ENCODE peak calls at places on chromosomes 1 and 21, in six cellular contexts. One of them, this sample, is unnamed.

GRCh38 chr1:232335751-232336274 is 294.1 kb downstream of the SIPA1L2 start:
- DNase-seq in H1: no peak
- DNase-seq in GM12878: no peak
- DNase-seq in HepG2: no peak
- DNase-seq in K562: no peak
- DNase-seq in GM12892: no peak
- DNase-seq in this sample: no peak

GRCh38 chr21:41280115-41280919 is 36.3 kb upstream of the FAM3B start:
- DNase-seq in GM12878: no peak
- DNase-seq in GM12892: no peak
- DNase-seq in H1: no peak
- DNase-seq in HepG2: no peak
- DNase-seq in K562: no peak
- DNase-seq in this sample: no peak

GRCh38 chr1:10795305-10796021 is 983 bp downstream of the CASZ1 start:
- DNase-seq in HepG2: no peak
- DNase-seq in GM12878: no peak
- DNase-seq in K562: no peak
- DNase-seq in H1: no peak
- DNase-seq in GM12892: no peak
- DNase-seq in this sample: no peak

GRCh38 chr1:111541721-111542120 is 38.3 kb upstream of the ADORA3 start:
- DNase-seq in H1: no peak
- DNase-seq in HepG2: peak
- DNase-seq in K562: no peak
- DNase-seq in GM12878: no peak
- DNase-seq in GM12892: no peak
- DNase-seq in this sample: no peak

GRCh38 chr1:160675641-160676410 is 29.0 kb upstream of the SLAMF1 start:
- DNase-seq in GM12878: peak
- DNase-seq in HepG2: peak
- DNase-seq in K562: peak
- DNase-seq in H1: peak
- DNase-seq in GM12892: peak
- DNase-seq in this sample: no peak

GRCh38 chr1:221521686-221522085 is 220.2 kb downstream of the DUSP10 start:
- DNase-seq in GM12878: no peak
- DNase-seq in H1: no peak
- DNase-seq in K562: no peak
- DNase-seq in GM12892: no peak
- DNase-seq in HepG2: no peak
- DNase-seq in this sample: no peak

GRCh38 chr1:94713472-94714141 is 106.5 kb upstream of the SLC44A3 start:
- DNase-seq in GM12878: no peak
- DNase-seq in HepG2: peak
- DNase-seq in GM12892: no peak
- DNase-seq in K562: no peak
- DNase-seq in H1: peak
- DNase-seq in this sample: peak

GRCh38 chr1:245060684-245061374 is 94.0 kb upstream of the KIF26B start:
- DNase-seq in GM12878: no peak
- DNase-seq in H1: no peak
- DNase-seq in K562: no peak
- DNase-seq in GM12892: no peak
- DNase-seq in HepG2: peak
- DNase-seq in this sample: no peak

GRCh38 chr1:198528376-198528775 is 12.1 kb downstream of the ATP6V1G3 start:
- DNase-seq in K562: no peak
- DNase-seq in GM12878: no peak
- DNase-seq in HepG2: no peak
- DNase-seq in GM12892: no peak
- DNase-seq in H1: no peak
- DNase-seq in this sample: no peak

GRCh38 chr21:33510826-33511225 is 19.3 kb upstream of the DNAJC28 start:
- DNase-seq in GM12892: no peak
- DNase-seq in GM12878: no peak
- DNase-seq in HepG2: no peak
- DNase-seq in K562: peak
- DNase-seq in H1: no peak
- DNase-seq in this sample: no peak

GRCh38 chr1:55823521-55824296 is 608.5 kb upstream of the USP24 start:
- DNase-seq in GM12878: no peak
- DNase-seq in HepG2: no peak
- DNase-seq in H1: no peak
- DNase-seq in K562: no peak
- DNase-seq in GM12892: no peak
- DNase-seq in this sample: no peak

GRCh38 chr1:3625151-3625907 is 514 bp downstream of the TPRG1L start:
- DNase-seq in HepG2: peak
- DNase-seq in H1: no peak
- DNase-seq in K562: peak
- DNase-seq in GM12878: no peak
- DNase-seq in GM12892: no peak
- DNase-seq in this sample: no peak
- TF ChIP-seq TAF1 in HepG2: peak
- TF ChIP-seq TAF1 in H1: no peak
- TF ChIP-seq TAF1 in K562: peak
- TF ChIP-seq TAF1 in GM12878: no peak
- TF ChIP-seq TAF1 in GM12892: no peak
- TF ChIP-seq TAF1 in this sample: no peak

GRCh38 chr1:31155216-31155806 is 84.4 kb downstream of the NKAIN1 start:
- DNase-seq in HepG2: peak
- DNase-seq in H1: peak
- DNase-seq in GM12892: peak
- DNase-seq in K562: peak
- DNase-seq in GM12878: no peak
- DNase-seq in this sample: peak
- TF ChIP-seq POLR2A in HepG2: peak
- TF ChIP-seq POLR2A in H1: no peak
- TF ChIP-seq POLR2A in GM12892: no peak
- TF ChIP-seq POLR2A in K562: peak
- TF ChIP-seq POLR2A in GM12878: peak
- TF ChIP-seq POLR2A in this sample: no peak

GRCh38 chr1:60571811-60572210 is 498.2 kb upstream of the C1orf87 start:
- DNase-seq in HepG2: no peak
- DNase-seq in GM12892: no peak
- DNase-seq in K562: no peak
- DNase-seq in GM12878: no peak
- DNase-seq in H1: no peak
- DNase-seq in this sample: no peak
- TF ChIP-seq TAF1 in HepG2: no peak
- TF ChIP-seq TAF1 in GM12892: no peak
- TF ChIP-seq TAF1 in K562: no peak
- TF ChIP-seq TAF1 in GM12878: no peak
- TF ChIP-seq TAF1 in H1: no peak
- TF ChIP-seq TAF1 in this sample: no peak

GRCh38 chr1:34867421-34867820 is 7.9 kb upstream of the SMIM12 start:
- DNase-seq in H1: no peak
- DNase-seq in K562: no peak
- DNase-seq in GM12892: no peak
- DNase-seq in HepG2: no peak
- DNase-seq in GM12878: no peak
- DNase-seq in this sample: no peak

GRCh38 chr1:34864759-34865158 is 5.2 kb upstream of the SMIM12 start:
- DNase-seq in K562: peak
- DNase-seq in HepG2: no peak
- DNase-seq in H1: no peak
- DNase-seq in GM12878: no peak
- DNase-seq in GM12892: no peak
- DNase-seq in this sample: no peak

GRCh38 chr1:34865573-34865972 is 6.0 kb upstream of the SMIM12 start:
- DNase-seq in GM12878: no peak
- DNase-seq in HepG2: no peak
- DNase-seq in GM12892: no peak
- DNase-seq in K562: no peak
- DNase-seq in H1: no peak
- DNase-seq in this sample: peak

GRCh38 chr1:34866762-34867109 is 7.2 kb upstream of the SMIM12 start:
- DNase-seq in GM12878: no peak
- DNase-seq in H1: no peak
- DNase-seq in K562: no peak
- DNase-seq in GM12892: no peak
- DNase-seq in HepG2: no peak
- DNase-seq in this sample: no peak

DNA sequence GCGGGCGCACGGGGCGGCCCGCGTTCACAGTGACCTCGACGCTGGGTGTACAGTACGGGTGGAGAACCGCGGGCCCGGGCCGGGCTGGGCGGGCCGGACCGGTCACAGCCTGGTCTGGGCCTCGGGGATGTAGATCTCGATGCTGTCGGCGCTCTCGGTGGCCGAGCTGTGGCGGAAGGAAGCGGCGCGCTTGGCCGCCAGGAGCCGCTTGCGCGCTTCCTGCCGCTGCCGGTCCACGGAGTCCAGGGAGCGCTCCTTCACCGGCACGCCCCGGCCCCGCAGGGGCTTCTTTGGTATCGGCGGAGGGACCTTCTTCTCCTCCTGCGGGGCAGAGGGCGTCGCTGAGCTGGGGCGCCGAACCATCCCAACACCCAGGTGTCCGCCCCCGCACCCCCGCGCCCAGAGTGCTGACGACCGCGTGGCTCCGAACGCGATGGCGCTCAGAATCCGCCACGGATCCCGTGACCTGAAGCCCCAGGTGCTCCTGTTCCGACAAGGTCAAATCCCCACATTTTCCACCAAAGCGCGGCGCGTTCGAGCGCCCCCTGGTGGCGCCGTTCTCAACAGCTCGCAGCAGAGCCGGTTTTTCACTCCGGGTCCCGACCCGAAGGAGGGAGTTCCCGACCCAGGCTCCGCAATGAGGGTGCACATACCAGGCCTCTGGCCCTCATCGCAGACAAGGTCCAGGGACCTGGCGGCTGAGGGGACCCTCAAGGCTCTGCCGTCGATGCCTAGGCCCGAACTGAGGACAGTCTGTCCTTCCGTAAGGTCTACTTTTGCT is 6.6 kb upstream of the SMIM12 start:
- DNase-seq in K562: peak
- DNase-seq in GM12878: peak
- DNase-seq in GM12892: peak
- DNase-seq in HepG2: peak
- DNase-seq in H1: peak
- DNase-seq in this sample: peak
- TF ChIP-seq POLR2A in K562: peak
- TF ChIP-seq POLR2A in GM12878: peak
- TF ChIP-seq POLR2A in GM12892: peak
- TF ChIP-seq POLR2A in HepG2: no peak
- TF ChIP-seq POLR2A in H1: no peak
- TF ChIP-seq POLR2A in this sample: peak